ENCODE peak calls at places on chromosomes 4 and X, in six cellular contexts. I is COR-L47; E is hypothalamus; H is hippocampal formation; B is stimulated activated CD4-positive, alpha-beta T cell treated with anti-CD3 and anti-CD28 coated beads, Interleukin-1b, Interleukin-23, amount 100 ng/mL, for 48 hours; F is GDM1. A is an unnamed sample.

GRCh38 chr4:1084796-1085403 is 28.5 kb downstream of the RNF212 start:
- DNase-seq in I (no peak), E (no peak), H (no peak), B (no peak), F (no peak), A (no peak)

GRCh38 chr4:109157205-109157604 is 145.3 kb downstream of the COL25A1 start:
- DNase-seq in I (no peak), E (no peak), H (no peak), B (no peak), F (no peak), A (no peak)

GRCh38 chr4:22670953-22671352 is 21.8 kb upstream of the GBA3 start:
- DNase-seq in I (no peak), E (no peak), H (no peak), B (peak), F (no peak), A (peak)

GRCh38 chrX:39856472-39857121 is 241.2 kb downstream of the BCOR start:
- DNase-seq in I (no peak), E (no peak), H (no peak), B (no peak), F (no peak), A (no peak)

GRCh38 chrX:123814343-123814742 is 45.5 kb upstream of the XIAP start:
- DNase-seq in I (no peak), E (no peak), H (no peak), B (no peak), F (no peak), A (no peak)

GRCh38 chr4:118821590-118822293 is 14.2 kb downstream of the SEC24D start:
- DNase-seq in I (no peak), E (no peak), H (no peak), B (no peak), F (no peak), A (no peak)

GRCh38 chrX:150450519-150451177 is 87.5 kb downstream of the MAMLD1 start:
- DNase-seq in I (no peak), E (no peak), H (no peak), B (peak), F (no peak), A (no peak)

GRCh38 chr4:6198768-6199343 is 1.5 kb downstream of the JAKMIP1 start:
- DNase-seq in I (peak), E (no peak), H (no peak), B (no peak), F (no peak), A (no peak)

GRCh38 chr4:53913771-53914170 is 150.6 kb downstream of the CHIC2 start:
- DNase-seq in I (no peak), E (no peak), H (no peak), B (no peak), F (no peak), A (no peak)

GRCh38 chr4:152010680-152011079 is 249.9 kb upstream of the GATB start:
- DNase-seq in I (no peak), E (no peak), H (no peak), B (no peak), F (no peak), A (no peak)

GRCh38 chrX:149881081-149881711 is at the start of gene MAGEA8:
- DNase-seq in I (peak), E (no peak), H (no peak), B (no peak), F (no peak), A (no peak)

GRCh38 chr4:141807073-141807472 is 170.7 kb downstream of the IL15 start:
- DNase-seq in I (no peak), E (no peak), H (no peak), B (no peak), F (no peak), A (peak)

GRCh38 chr4:129344058-129344457 is 248.1 kb downstream of the C4orf33 start:
- DNase-seq in I (peak), E (no peak), H (no peak), B (no peak), F (no peak), A (peak)

GRCh38 chr4:153594208-153594607 is 89.9 kb upstream of the TLR2 start:
- DNase-seq in I (no peak), E (no peak), H (no peak), B (no peak), F (no peak), A (peak)

GRCh38 chrX:66163849-66164401 is at the start of gene HEPH:
- DNase-seq in I (no peak), E (peak), H (no peak), B (no peak), F (no peak), A (peak)

GRCh38 chrX:134753185-134754008 is 95.1 kb upstream of the PLAC1 start:
- DNase-seq in I (peak), E (no peak), H (no peak), B (no peak), F (no peak), A (peak)

GRCh38 chr4:11724731-11725130 is 296.0 kb upstream of the HS3ST1 start:
- DNase-seq in I (no peak), E (no peak), H (no peak), B (no peak), F (no peak), A (peak)

GRCh38 chrX:56564182-56564885 is 907 bp downstream of the UBQLN2 start:
- DNase-seq in I (no peak), E (peak), H (peak), B (peak), F (no peak), A (peak)

GRCh38 chrX:40952855-40953254 is 132.4 kb upstream of the USP9X start:
- DNase-seq in I (no peak), E (no peak), H (no peak), B (peak), F (peak), A (peak)

GRCh38 chr4:61254406-61254805 is 54.3 kb downstream of the ADGRL3 start:
- DNase-seq in I (peak), E (no peak), H (no peak), B (no peak), F (no peak), A (no peak)

GRCh38 chrX:130539721-130540321 is 138.0 kb downstream of the RBMX2 start:
- DNase-seq in I (peak), E (peak), H (peak), B (peak), F (peak), A (peak)

GRCh38 chrX:124001581-124001980 is 40.1 kb downstream of the STAG2 start:
- DNase-seq in I (no peak), E (no peak), H (no peak), B (no peak), F (no peak), A (no peak)

GRCh38 chr4:184331155-184331995 is 113.7 kb upstream of the ENPP6 start:
- DNase-seq in I (no peak), E (peak), H (no peak), B (no peak), F (no peak), A (no peak)

GRCh38 chrX:20421697-20422096 is 155.0 kb upstream of the RPS6KA3 start:
- DNase-seq in I (no peak), E (no peak), H (no peak), B (no peak), F (no peak), A (no peak)